ENCODE peak calls at places on chromosome 19, in eight cellular contexts. S is activated naive CD8-positive, alpha-beta T cell treated with anti-CD3 and anti-CD28 coated beads, Interleukin-2, amount 50 U/mL, for 24 hours; G is heart left ventricle; D is NB4; E is activated effector memory CD4-positive, alpha-beta T cell treated with anti-CD3 and anti-CD28 coated beads, Interleukin-2, amount 50 U/mL, for 16 hours; C is sciatic nerve; L is keratinocyte; Y is activated naive CD4-positive, alpha-beta T cell. U is an unnamed sample.

GRCh38 chr19:11551603-11552235 is 7.3 kb downstream of the ELOF1 start:
- DNase-seq in S (peak), G (no peak), D (peak), E (no peak), C (no peak), L (no peak), Y (no peak), U (no peak)

GRCh38 chr19:3471954-3472655 is 8.2 kb downstream of the SMIM24 start:
- DNase-seq in S (peak), G (no peak), D (peak), E (peak), C (no peak), L (no peak), Y (no peak), U (peak)

GRCh38 chr19:47003611-47003935 is 16.1 kb upstream of the NPAS1 start:
- DNase-seq in S (no peak), G (no peak), D (no peak), E (no peak), C (no peak), L (no peak), Y (no peak), U (no peak)

GRCh38 chr19:6677924-6678689 is 8.1 kb upstream of the TNFSF14 start:
- DNase-seq in S (peak), G (no peak), D (no peak), E (peak), C (no peak), L (no peak), Y (peak), U (peak)

GRCh38 chr19:35552534-35553384 is 7.3 kb downstream of the TMEM147 start:
- DNase-seq in S (no peak), G (no peak), D (no peak), E (no peak), C (no peak), L (no peak), Y (no peak), U (no peak)

GRCh38 chr19:18672044-18672451 is 11.4 kb upstream of the CRTC1 start:
- DNase-seq in S (no peak), G (no peak), D (no peak), E (no peak), C (no peak), L (no peak), Y (no peak), U (no peak)

GRCh38 chr19:4228765-4229178 is 551 bp upstream of the EBI3 start:
- DNase-seq in S (no peak), G (no peak), D (no peak), E (no peak), C (no peak), L (no peak), Y (no peak), U (no peak)

GRCh38 chr19:2129892-2130770 is 21.2 kb downstream of the AP3D1 start:
- DNase-seq in S (no peak), G (no peak), D (no peak), E (no peak), C (no peak), L (no peak), Y (no peak), U (no peak)

GRCh38 chr19:4338441-4339350 is at the start of gene STAP2:
- DNase-seq in S (peak), G (no peak), D (no peak), E (no peak), C (no peak), L (no peak), Y (no peak), U (no peak)

GRCh38 chr19:14394167-14394566 is 12.9 kb downstream of the ADGRE5 start:
- DNase-seq in S (no peak), G (no peak), D (no peak), E (no peak), C (no peak), L (no peak), Y (no peak), U (no peak)

GRCh38 chr19:43778651-43779050 is 2.1 kb downstream of the KCNN4 start:
- DNase-seq in S (no peak), G (no peak), D (no peak), E (no peak), C (no peak), L (no peak), Y (no peak), U (no peak)

GRCh38 chr19:19738564-19738963 is 5.7 kb upstream of the ZNF14 start:
- DNase-seq in S (no peak), G (no peak), D (no peak), E (no peak), C (no peak), L (no peak), Y (no peak), U (no peak)

U was measured in neural crest cell.